ENCODE peak calls at places on chromosomes 11 and 22, in four cellular contexts. V, H, O and D are unnamed samples.

GRCh38 chr11:70846781-70847400 is 405.5 kb downstream of the SHANK2 start:
- DNase-seq in V (no peak), H (no peak), O (no peak), D (no peak)

GRCh38 chr11:15826008-15826650 is 530.2 kb downstream of the SOX6 start:
- DNase-seq in V (no peak), H (no peak), O (no peak), D (no peak)

GRCh38 chr22:43537019-43537585 is 125.3 kb downstream of the MPPED1 start:
- DNase-seq in V (no peak), H (no peak), O (peak; percentile 12), D (peak; percentile 30)

GRCh38 chr22:37337204-37337943 is 55.1 kb downstream of the CYTH4 start:
- DNase-seq in V (no peak), H (no peak), O (no peak), D (no peak)

GRCh38 chr11:45078236-45079074 is 68.0 kb upstream of the PRDM11 start:
- DNase-seq in V (no peak), H (no peak), O (no peak), D (no peak)

GRCh38 chr11:88297320-88298263 is 39.9 kb downstream of the CTSC start:
- DNase-seq in V (no peak), H (no peak), O (no peak), D (no peak)

GRCh38 chr11:76283190-76283589 is 76.9 kb upstream of the WNT11 start:
- DNase-seq in V (no peak), H (no peak), O (no peak), D (no peak)

GRCh38 chr22:25775501-25775900 is 33.5 kb downstream of the MYO18B start:
- DNase-seq in V (no peak), H (no peak), O (no peak), D (no peak)

GRCh38 chr22:21624120-21624879 is 5.5 kb downstream of the YDJC start:
- DNase-seq in V (no peak), H (peak; percentile 50), O (peak; percentile 33), D (no peak)

GRCh38 chr22:39207141-39208012 is 37.4 kb downstream of the PDGFB start:
- DNase-seq in V (no peak), H (no peak), O (no peak), D (no peak)

GRCh38 chr11:35398881-35399280 is 20.5 kb downstream of the SLC1A2 start:
- DNase-seq in V (no peak), H (no peak), O (no peak), D (no peak)

GRCh38 chr22:31333648-31334047 is 12.5 kb downstream of the PATZ1 start:
- DNase-seq in V (no peak), H (no peak), O (no peak), D (no peak)

GRCh38 chr11:14645247-14645912 is 1.8 kb downstream of the PDE3B start:
- DNase-seq in V (no peak), H (no peak), O (peak; percentile 22), D (no peak)

GRCh38 chr22:30010789-30011405 is 69.4 kb upstream of the HORMAD2 start:
- DNase-seq in V (no peak), H (no peak), O (no peak), D (no peak)

GRCh38 chr11:70942593-70942992 is 309.8 kb downstream of the SHANK2 start:
- DNase-seq in V (no peak), H (no peak), O (no peak), D (peak; percentile 3)

GRCh38 chr11:27296406-27296994 is 66.5 kb downstream of the CCDC34 start:
- DNase-seq in V (no peak), H (no peak), O (peak; percentile 13), D (peak; percentile 1)

GRCh38 chr11:124602193-124602592 is 9.0 kb upstream of the PANX3 start:
- DNase-seq in V (no peak), H (no peak), O (no peak), D (no peak)

GRCh38 chr22:45738206-45738605 is 66.6 kb downstream of the ATXN10 start:
- DNase-seq in V (no peak), H (no peak), O (no peak), D (no peak)

GRCh38 chr11:12724301-12725046 is 50.3 kb downstream of the TEAD1 start:
- DNase-seq in V (peak; percentile 88), H (no peak), O (no peak), D (no peak)

GRCh38 chr22:38733329-38734202 is 22.2 kb downstream of the SUN2 start:
- DNase-seq in V (peak; percentile 72), H (peak; percentile 74), O (peak; percentile 4), D (peak; percentile 31)

GRCh38 chr11:78656984-78657383 is 82.3 kb upstream of the NARS2 start:
- DNase-seq in V (no peak), H (peak; percentile 9), O (no peak), D (no peak)

GRCh38 chr11:110565690-110566336 is 136.1 kb downstream of the FDX1 start:
- DNase-seq in V (no peak), H (no peak), O (no peak), D (no peak)

GRCh38 chr22:49103314-49104052 is 724.2 kb downstream of the BRD1 start:
- DNase-seq in V (no peak), H (no peak), O (no peak), D (no peak)

GRCh38 chr11:69718147-69718546 is 14.3 kb upstream of the FGF19 start:
- DNase-seq in V (no peak), H (peak; percentile 29), O (no peak), D (no peak)

GRCh38 chr22:46593211-46593676 is 26.9 kb upstream of the GRAMD4 start:
- DNase-seq in V (no peak), H (peak; percentile 64), O (peak; percentile 88), D (peak; percentile 79)

GRCh38 chr11:27837895-27838563 is 137.8 kb upstream of the BDNF start:
- DNase-seq in V (no peak), H (no peak), O (peak; percentile 7), D (peak; percentile 20)

GRCh38 chr11:17711836-17712235 is 7.5 kb upstream of the MYOD1 start:
- DNase-seq in V (no peak), H (no peak), O (no peak), D (no peak)

GRCh38 chr11:76836613-76837291 is 24.0 kb upstream of the ACER3 start:
- DNase-seq in V (peak; percentile 40), H (no peak), O (no peak), D (no peak)

GRCh38 chr22:25777870-25778269 is 35.9 kb downstream of the MYO18B start:
- DNase-seq in V (no peak), H (peak; percentile 50), O (peak; percentile 20), D (no peak)